ENCODE peak calls at places on chromosome 14, in six cellular contexts. Y is esophagus muscularis mucosa, O is SK-N-SH, T is astrocyte of the spinal cord, B is glutamatergic neuron, N is upper lobe of right lung. W is an unnamed sample.

GRCh38 chr14:80586116-80586515 is 355.4 kb downstream of the CEP128 start:
- DNase-seq in Y (no peak), O (no peak), T (no peak), B (no peak), N (no peak), W (no peak)

GRCh38 chr14:33954016-33954598 is 3.2 kb upstream of the EGLN3 start:
- DNase-seq in Y (no peak), O (peak; percentile 67), T (no peak), B (no peak), N (no peak), W (no peak)

GRCh38 chr14:95889236-95889979 is 12.8 kb downstream of the TUNAR start:
- DNase-seq in Y (no peak), O (no peak), T (no peak), B (no peak), N (no peak), W (no peak)

GRCh38 chr14:72515779-72516770 is 377.8 kb downstream of the DPF3 start:
- DNase-seq in Y (peak; percentile 64), O (no peak), T (peak; percentile 64), B (no peak), N (no peak), W (no peak)

GRCh38 chr14:64218344-64219240 is 75.6 kb downstream of the ESR2 start:
- DNase-seq in Y (no peak), O (peak; percentile 29), T (no peak), B (no peak), N (no peak), W (no peak)

GRCh38 chr14:69964841-69965240 is 85.6 kb downstream of the SMOC1 start:
- DNase-seq in Y (no peak), O (no peak), T (no peak), B (no peak), N (no peak), W (no peak)

GRCh38 chr14:104881369-104881979 is 16.4 kb downstream of the CEP170B start:
- DNase-seq in Y (no peak), O (peak; percentile 75), T (no peak), B (peak; percentile 90), N (no peak), W (no peak)

GRCh38 chr14:99961826-99962518 is 103.2 kb upstream of the EVL start:
- DNase-seq in Y (no peak), O (no peak), T (no peak), B (no peak), N (no peak), W (no peak)

GRCh38 chr14:78412475-78412874 is 242.3 kb downstream of the NRXN3 start:
- DNase-seq in Y (no peak), O (no peak), T (peak; percentile 50), B (no peak), N (no peak), W (no peak)

GRCh38 chr14:100289916-100290606 is 16.2 kb downstream of the SLC25A29 start:
- DNase-seq in Y (no peak), O (peak; percentile 47), T (no peak), B (peak; percentile 13), N (peak; percentile 43), W (peak; percentile 59)

GRCh38 chr14:99316281-99317163 is 44.5 kb upstream of the BCL11B start:
- DNase-seq in Y (no peak), O (no peak), T (no peak), B (no peak), N (no peak), W (no peak)

GRCh38 chr14:32560213-32560857 is 231.2 kb downstream of the AKAP6 start:
- DNase-seq in Y (no peak), O (peak; percentile 59), T (peak; percentile 80), B (peak; percentile 49), N (no peak), W (no peak)

GRCh38 chr14:65043893-65044595 is 57.3 kb downstream of the FNTB start:
- DNase-seq in Y (no peak), O (no peak), T (no peak), B (no peak), N (no peak), W (no peak)

GRCh38 chr14:19729763-19730162 is 13.6 kb upstream of the OR4Q3 start:
- DNase-seq in Y (peak; percentile 92), O (no peak), T (no peak), B (no peak), N (no peak), W (peak; percentile 41)

GRCh38 chr14:67577909-67578749 is 21.9 kb downstream of the PIGH start:
- DNase-seq in Y (no peak), O (no peak), T (no peak), B (no peak), N (no peak), W (peak; percentile 77)

GRCh38 chr14:81400202-81400678 is at the start of gene STON2:
- DNase-seq in Y (peak; percentile 91), O (no peak), T (peak; percentile 75), B (no peak), N (no peak), W (no peak)

GRCh38 chr14:92549853-92550244 is 36.3 kb downstream of the RIN3 start:
- DNase-seq in Y (no peak), O (no peak), T (no peak), B (peak; percentile 35), N (no peak), W (no peak)

GRCh38 chr14:20687362-20688166 is 1.0 kb upstream of the ANG start:
- DNase-seq in Y (no peak), O (no peak), T (no peak), B (no peak), N (no peak), W (no peak)

GRCh38 chr14:23284654-23285529 is 1.0 kb downstream of the HOMEZ start:
- DNase-seq in Y (no peak), O (no peak), T (no peak), B (no peak), N (no peak), W (no peak)

GRCh38 chr14:23285530-23286019 is 357 bp downstream of the HOMEZ start:
- DNase-seq in Y (no peak), O (no peak), T (no peak), B (no peak), N (peak; percentile 65), W (no peak)

GRCh38 chr14:23286904-23287479 is 1.1 kb upstream of the HOMEZ start:
- DNase-seq in Y (no peak), O (no peak), T (no peak), B (no peak), N (no peak), W (no peak)

GRCh38 chr14:23281247-23281646 is 4.7 kb downstream of the HOMEZ start:
- DNase-seq in Y (no peak), O (no peak), T (no peak), B (no peak), N (no peak), W (no peak)

DNA sequence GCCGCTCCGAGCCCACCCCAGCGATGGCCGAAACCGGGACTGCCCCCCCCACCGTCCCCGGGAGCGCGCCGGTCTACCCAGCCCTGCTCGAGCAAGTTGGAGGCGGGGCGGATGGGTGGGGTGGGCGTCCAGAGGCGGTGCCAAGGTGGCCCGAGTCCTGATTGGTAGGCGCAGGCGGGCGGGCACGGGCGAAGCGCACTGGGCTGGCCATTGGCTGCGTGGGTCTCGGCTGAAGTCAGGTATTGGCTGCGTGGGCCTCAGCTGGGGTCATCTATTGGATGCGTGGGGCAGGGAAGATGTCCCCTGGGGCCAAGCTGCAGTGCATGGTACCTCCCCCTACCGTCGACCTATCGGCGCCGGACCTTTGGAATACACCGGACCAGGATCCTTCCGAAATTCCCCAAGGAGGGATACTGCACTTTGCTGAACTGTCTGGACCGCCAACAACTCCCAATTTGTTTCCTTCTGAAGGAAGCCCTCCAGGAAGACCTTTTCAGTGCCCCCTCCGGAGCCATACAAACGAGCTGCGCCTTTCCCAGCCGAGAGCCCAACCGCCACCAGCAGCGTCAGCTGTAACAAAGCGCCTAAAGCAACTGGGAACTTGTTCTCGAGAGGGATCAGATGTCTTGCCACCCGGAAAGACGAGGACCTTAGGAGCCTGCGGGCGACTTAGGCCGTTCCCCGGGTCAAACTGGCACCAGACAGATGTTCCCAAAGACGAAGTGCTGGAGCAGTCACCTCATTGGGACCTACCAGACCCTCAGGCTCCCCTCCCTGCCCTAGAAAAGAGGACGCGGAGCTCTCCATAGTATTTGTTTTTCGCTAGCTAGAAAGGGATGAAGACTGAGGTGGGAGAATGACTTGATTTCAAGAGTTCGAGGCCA is at the start of gene HOMEZ:
- DNase-seq in Y (peak; percentile 100), O (peak; percentile 97), T (peak; percentile 98), B (peak; percentile 99), N (peak; percentile 100), W (peak; percentile 99)
- TF ChIP-seq CTCF in Y (no peak), O (no peak), T (peak; percentile 3), B (no peak), N (peak; percentile 27), W (peak; percentile 55)

GRCh38 chr14:74906923-74907620 is 16.0 kb downstream of the RPS6KL1 start:
- DNase-seq in Y (no peak), O (no peak), T (no peak), B (no peak), N (no peak), W (no peak)
- TF ChIP-seq CTCF in Y (no peak), O (peak; percentile 36), T (peak; percentile 36), B (peak; percentile 31), N (no peak), W (peak; percentile 29)

GRCh38 chr14:68672609-68673285 is 120.1 kb downstream of the ZFP36L1 start:
- DNase-seq in Y (no peak), O (no peak), T (no peak), B (no peak), N (no peak), W (no peak)
- TF ChIP-seq CTCF in Y (no peak), O (no peak), T (no peak), B (no peak), N (no peak), W (no peak)

GRCh38 chr14:103526247-103526913 is 2.6 kb upstream of the TRMT61A start:
- DNase-seq in Y (no peak), O (no peak), T (no peak), B (no peak), N (no peak), W (no peak)

GRCh38 chr14:103523583-103523969 is 946 bp upstream of the CKB start:
- DNase-seq in Y (no peak), O (no peak), T (no peak), B (no peak), N (no peak), W (no peak)

GRCh38 chr14:103522649-103523582 is at the start of gene CKB:
- DNase-seq in Y (no peak), O (peak; percentile 95), T (no peak), B (peak; percentile 90), N (peak; percentile 86), W (no peak)

GRCh38 chr14:103522028-103522581 is 525 bp downstream of the CKB start:
- DNase-seq in Y (no peak), O (peak; percentile 91), T (no peak), B (peak; percentile 80), N (peak; percentile 71), W (peak; percentile 79)

DNA sequence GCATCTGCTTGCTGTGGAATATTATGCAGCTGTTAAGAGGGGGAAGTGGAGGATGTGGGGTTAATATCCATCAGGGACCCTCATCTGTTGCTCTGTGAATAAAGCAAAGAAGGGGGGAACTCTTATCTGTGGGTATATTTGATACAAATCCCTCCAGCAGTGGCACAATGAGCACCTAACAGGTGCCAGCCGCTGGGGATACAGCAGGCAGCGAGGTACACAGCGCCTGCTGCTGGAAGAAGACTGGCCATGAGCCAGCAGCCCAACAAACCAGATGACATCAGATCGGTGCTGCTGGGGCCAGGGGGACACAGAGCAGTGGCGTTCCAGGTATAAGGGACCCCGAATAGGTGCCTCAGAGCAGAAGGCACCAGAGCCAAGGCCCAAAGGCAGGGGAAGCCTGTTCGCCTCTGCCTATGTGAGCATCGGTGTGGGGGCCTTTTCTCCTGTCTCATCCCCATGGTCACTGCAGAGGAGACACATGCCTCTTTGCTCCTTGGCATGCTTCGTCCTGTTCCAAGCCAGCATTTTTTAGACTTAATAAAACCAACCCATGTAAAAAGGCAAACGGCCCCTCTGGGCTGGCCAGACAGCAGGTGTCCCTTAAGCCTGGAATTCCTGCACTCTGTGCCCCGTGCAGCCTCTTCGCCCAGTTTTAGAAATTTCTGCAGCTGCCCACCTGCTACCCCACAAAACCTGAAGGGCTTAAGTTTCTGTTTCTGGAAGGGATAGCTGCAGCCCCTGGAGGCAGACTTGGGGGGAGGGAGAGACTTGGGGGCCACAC is 1.6 kb upstream of the CKB start:
- DNase-seq in Y (no peak), O (no peak), T (no peak), B (no peak), N (no peak), W (no peak)
- TF ChIP-seq CTCF in Y (no peak), O (no peak), T (no peak), B (no peak), N (no peak), W (peak; percentile 11)